ENCODE peak calls at places on chromosome 1, in ten cellular contexts. U is fibroblast of lung, O is transverse colon, Q is Peyer's patch, M is pancreas, S is aorta, J is Karpas-422, B is K562, P is PC-3, E is right lobe of liver. C is an unnamed sample. For H3K27me3, the result is how much of the 10 kb centered on the place peaks cover.

GRCh38 chr1:13701274-13701650 is 1.3 kb downstream of the PRDM2 start:
- DNase-seq in U (no peak), O (no peak), Q (peak), M (no peak), S (no peak), J (no peak), B (no peak), P (no peak), E (no peak), C (no peak)

GRCh38 chr1:171965802-171966201 is 124.5 kb downstream of the DNM3 start:
- DNase-seq in U (no peak), O (no peak), Q (no peak), M (no peak), S (no peak), J (no peak), B (no peak), P (no peak), E (no peak), C (no peak)

GRCh38 chr1:192104852-192105251 is 53.4 kb upstream of the RGS18 start:
- DNase-seq in U (peak), O (no peak), Q (no peak), M (no peak), S (no peak), J (no peak), B (no peak), P (peak), E (no peak), C (no peak)

GRCh38 chr1:179826626-179827280 is 50.9 kb downstream of the TOR1AIP2 start:
- DNase-seq in U (no peak), O (no peak), Q (peak), M (no peak), S (peak), J (no peak), B (no peak), P (no peak), E (no peak), C (no peak)

GRCh38 chr1:50620680-50621329 is 197.6 kb upstream of the DMRTA2 start:
- DNase-seq in U (peak), O (peak), Q (no peak), M (peak), S (no peak), J (peak), B (no peak), P (peak), E (no peak), C (no peak)

GRCh38 chr1:5972198-5972520 is 20.1 kb downstream of the NPHP4 start:
- DNase-seq in U (no peak), O (no peak), Q (no peak), M (no peak), S (peak), J (no peak), B (no peak), P (no peak), E (no peak), C (no peak)

GRCh38 chr1:73673980-73674379 is 524.0 kb downstream of the LRRIQ3 start:
- DNase-seq in U (no peak), O (no peak), Q (no peak), M (no peak), S (no peak), J (no peak), B (no peak), P (no peak), E (no peak), C (no peak)

GRCh38 chr1:203127672-203128611 is at the start of gene ADORA1:
- DNase-seq in U (peak), O (peak), Q (no peak), M (peak), S (peak), J (no peak), B (peak), P (peak), E (peak), C (peak)

GRCh38 chr1:12460911-12461621 is 156.9 kb downstream of the DHRS3 start:
- DNase-seq in U (peak), O (peak), Q (no peak), M (peak), S (peak), J (no peak), B (peak), P (no peak), E (peak), C (peak)

GRCh38 chr1:236066828-236067386 is 2.0 kb upstream of the NID1 start:
- DNase-seq in U (no peak), O (peak), Q (peak), M (no peak), S (no peak), J (no peak), B (no peak), P (no peak), E (peak), C (peak)

GRCh38 chr1:91864017-91864700 is 21.8 kb downstream of the TGFBR3 start:
- DNase-seq in U (peak), O (no peak), Q (no peak), M (no peak), S (no peak), J (no peak), B (no peak), P (peak), E (no peak), C (no peak)

GRCh38 chr1:111732718-111733117 is 6.5 kb downstream of the INKA2 start:
- DNase-seq in U (no peak), O (no peak), Q (no peak), M (no peak), S (no peak), J (no peak), B (no peak), P (no peak), E (no peak), C (no peak)

GRCh38 chr1:117092594-117092993 is 29.0 kb downstream of the TRIM45 start:
- DNase-seq in U (no peak), O (no peak), Q (no peak), M (no peak), S (no peak), J (no peak), B (no peak), P (no peak), E (no peak), C (no peak)

GRCh38 chr1:240258910-240259309 is 167.2 kb downstream of the FMN2 start:
- DNase-seq in U (peak), O (no peak), Q (no peak), M (no peak), S (no peak), J (no peak), B (no peak), P (peak), E (no peak), C (no peak)

GRCh38 chr1:233240839-233241682 is 54.5 kb downstream of the PCNX2 start:
- DNase-seq in U (peak), O (peak), Q (no peak), M (peak), S (peak), J (no peak), B (peak), P (peak), E (peak), C (peak)

GRCh38 chr1:153985341-153985912 is 712 bp downstream of the RAB13 start:
- DNase-seq in U (peak), O (peak), Q (no peak), M (no peak), S (peak), J (no peak), B (peak), P (no peak), E (no peak), C (no peak)

GRCh38 chr1:22613951-22614350 is 22.5 kb upstream of the C1QA start:
- DNase-seq in U (no peak), O (no peak), Q (no peak), M (no peak), S (no peak), J (no peak), B (no peak), P (no peak), E (no peak), C (no peak)
- H3K27me3 ChIP-seq in U (under half), O (half or more), Q (under half), M (under half), S (under half), J (under half), B (under half), P (half or more), E (under half), C (half or more)

GRCh38 chr1:938711-939504 is 15.2 kb downstream of the SAMD11 start:
- DNase-seq in U (no peak), O (no peak), Q (no peak), M (no peak), S (no peak), J (peak), B (peak), P (no peak), E (no peak), C (no peak)
- H3K27me3 ChIP-seq in U (under half), O (half or more), Q (half or more), M (under half), S (under half), J (under half), B (under half), P (under half), E (under half), C (under half)

GRCh38 chr1:2494323-2494693 is 18.2 kb downstream of the PLCH2 start:
- DNase-seq in U (peak), O (peak), Q (no peak), M (no peak), S (no peak), J (no peak), B (no peak), P (peak), E (peak), C (no peak)

GRCh38 chr1:2495546-2495945 is 19.5 kb downstream of the PLCH2 start:
- DNase-seq in U (no peak), O (no peak), Q (no peak), M (no peak), S (no peak), J (peak), B (no peak), P (no peak), E (no peak), C (no peak)

GRCh38 chr1:2493691-2494322 is 17.7 kb downstream of the PLCH2 start:
- DNase-seq in U (no peak), O (no peak), Q (peak), M (no peak), S (no peak), J (no peak), B (no peak), P (peak), E (no peak), C (no peak)

GRCh38 chr1:2496087-2496622 is 20.1 kb downstream of the PLCH2 start:
- DNase-seq in U (no peak), O (peak), Q (peak), M (no peak), S (no peak), J (peak), B (no peak), P (no peak), E (no peak), C (no peak)

GRCh38 chr1:2495026-2495425 is 18.9 kb downstream of the PLCH2 start:
- DNase-seq in U (no peak), O (no peak), Q (no peak), M (no peak), S (no peak), J (no peak), B (no peak), P (no peak), E (no peak), C (no peak)
- H3K27me3 ChIP-seq in U (under half), O (under half), Q (under half), M (under half), S (under half), J (under half), B (half or more), P (under half), E (under half), C (under half)

DNA sequence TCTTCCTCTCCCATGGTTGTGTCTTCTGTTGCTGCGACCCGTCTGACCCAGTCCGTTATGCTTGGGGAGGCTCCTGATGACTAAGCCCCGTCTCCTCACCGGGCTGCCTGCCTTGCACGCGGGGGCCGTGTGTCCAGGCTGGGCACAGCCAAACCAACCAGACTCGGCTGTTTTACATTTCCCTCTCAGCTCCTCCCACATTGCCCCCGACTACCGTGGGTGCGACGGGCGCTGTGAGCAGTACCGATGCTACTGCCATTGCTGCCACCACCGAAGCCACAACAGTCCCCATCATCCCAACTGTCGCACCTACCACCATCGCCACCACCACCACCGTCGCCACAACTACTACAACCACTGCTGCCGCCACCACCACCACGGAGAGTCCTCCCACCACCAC is 46.0 kb upstream of the CNTN2 start:
- DNase-seq in U (no peak), O (no peak), Q (no peak), M (no peak), S (no peak), J (no peak), B (no peak), P (no peak), E (no peak), C (no peak)
- H3K27me3 ChIP-seq in U (under half), O (under half), Q (under half), M (under half), S (under half), J (under half), B (half or more), P (half or more), E (under half), C (under half)

GRCh38 chr1:210092366-210092765 is 140.2 kb upstream of the SERTAD4 start:
- DNase-seq in U (no peak), O (no peak), Q (no peak), M (no peak), S (no peak), J (no peak), B (no peak), P (no peak), E (no peak), C (no peak)
- H3K27me3 ChIP-seq in U (under half), O (under half), Q (under half), M (under half), S (under half), J (under half), B (under half), P (under half), E (under half), C (under half)

DNA sequence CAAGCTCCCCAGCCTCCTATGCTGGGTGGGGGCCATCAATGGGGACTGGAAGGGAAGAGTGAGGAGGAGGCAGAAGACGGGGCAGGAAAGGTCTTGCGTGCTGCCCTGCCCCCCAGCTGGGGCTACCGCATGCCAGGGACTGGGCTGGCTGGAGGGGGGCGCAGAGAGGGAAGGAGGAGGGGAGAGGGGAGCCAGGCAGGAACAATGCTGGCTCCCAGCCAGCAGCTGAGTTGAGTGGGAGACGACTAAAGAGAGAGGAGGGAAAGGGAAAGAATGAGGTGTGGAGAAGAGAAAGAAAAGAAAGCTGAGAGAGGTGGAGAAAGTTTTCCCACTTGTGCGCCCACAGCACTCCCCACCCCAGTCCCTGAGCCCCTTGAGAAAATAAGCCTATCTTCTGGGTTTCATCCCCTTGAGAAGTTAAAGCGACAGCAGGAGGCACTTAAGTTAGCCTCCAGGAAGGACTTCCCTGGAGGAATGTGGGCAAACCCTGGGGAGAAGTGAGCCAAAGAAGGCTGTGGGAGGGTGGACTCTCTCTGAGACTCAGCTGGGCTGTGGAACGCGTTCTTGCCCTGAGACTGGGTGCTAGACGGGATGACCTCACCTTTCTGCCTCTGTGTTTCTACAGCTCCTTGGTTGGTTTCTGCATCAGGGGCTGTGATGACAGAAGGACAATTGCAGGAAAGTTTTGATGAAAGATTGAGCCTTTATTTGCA is 12.9 kb upstream of the NES start:
- DNase-seq in U (no peak), O (no peak), Q (no peak), M (no peak), S (no peak), J (no peak), B (no peak), P (no peak), E (no peak), C (no peak)
- H3K27me3 ChIP-seq in U (under half), O (half or more), Q (under half), M (under half), S (under half), J (under half), B (under half), P (under half), E (under half), C (under half)

GRCh38 chr1:201208236-201208635 is 17.6 kb downstream of the IGFN1 start:
- DNase-seq in U (no peak), O (no peak), Q (no peak), M (no peak), S (peak), J (no peak), B (no peak), P (no peak), E (no peak), C (no peak)
- H3K27me3 ChIP-seq in U (under half), O (under half), Q (under half), M (under half), S (under half), J (under half), B (half or more), P (half or more), E (under half), C (under half)

DNA sequence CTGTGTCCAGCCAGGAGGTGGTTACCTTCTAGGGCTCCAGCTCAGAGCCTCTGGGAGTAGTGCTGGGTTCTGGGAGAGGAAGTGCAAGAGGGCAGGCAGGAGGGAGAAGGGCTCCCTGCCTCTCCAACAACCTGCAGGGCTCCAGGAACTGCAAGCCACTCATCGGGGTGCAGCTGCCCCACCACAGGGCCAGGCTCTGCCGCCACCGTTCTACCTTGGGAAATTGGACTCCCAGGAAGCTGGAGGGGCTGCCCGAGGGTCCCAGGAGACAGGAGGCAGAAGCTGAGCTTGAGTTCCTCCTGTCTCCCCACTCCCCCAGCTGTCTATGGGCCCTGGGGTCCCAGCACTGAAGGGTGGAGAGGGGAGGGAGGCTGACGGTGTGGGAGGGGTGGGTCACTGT is 7.4 kb upstream of the PRDM16 start:
- DNase-seq in U (no peak), O (no peak), Q (no peak), M (no peak), S (peak), J (no peak), B (no peak), P (no peak), E (no peak), C (no peak)
- H3K27me3 ChIP-seq in U (under half), O (half or more), Q (under half), M (under half), S (under half), J (under half), B (under half), P (half or more), E (under half), C (under half)

DNA sequence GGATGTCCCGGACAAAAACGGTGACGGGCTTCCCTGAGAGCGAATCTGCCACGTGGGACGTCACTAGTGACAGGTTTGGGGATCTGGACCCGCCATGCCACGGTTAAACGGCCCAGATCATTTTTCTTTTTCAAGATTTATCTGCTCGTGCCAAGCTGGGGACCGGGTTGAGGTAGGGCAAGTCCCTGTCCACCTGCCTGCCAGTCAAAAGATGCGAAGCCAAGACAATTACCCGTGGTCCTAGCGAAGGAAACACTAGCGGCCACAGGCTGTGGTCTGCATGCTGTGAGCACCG is 904 bp upstream of the BATF3 start:
- DNase-seq in U (no peak), O (no peak), Q (peak), M (no peak), S (no peak), J (no peak), B (no peak), P (no peak), E (no peak), C (no peak)
- H3K27me3 ChIP-seq in U (under half), O (half or more), Q (under half), M (under half), S (under half), J (under half), B (under half), P (half or more), E (under half), C (under half)

GRCh38 chr1:110133436-110133835 is 16.9 kb upstream of the SLC6A17 start:
- DNase-seq in U (no peak), O (no peak), Q (no peak), M (no peak), S (no peak), J (no peak), B (no peak), P (no peak), E (no peak), C (no peak)
- H3K27me3 ChIP-seq in U (under half), O (half or more), Q (under half), M (under half), S (under half), J (under half), B (half or more), P (half or more), E (under half), C (under half)